ENCODE peak calls at places on chromosomes 12 and 14, in six cellular contexts. One of them, this sample, is unnamed.

GRCh38 chr14:95871531-95871930 is 5.1 kb upstream of the TUNAR start:
- DNase-seq in testis: no peak
- DNase-seq in iPS DF 6.9: no peak
- DNase-seq in NCI-H1105: no peak
- DNase-seq in stimulated activated CD4-positive, alpha-beta T cell treated with anti-CD3 and anti-CD28 coated beads, TNF-alpha, amount 100 ng/mL, for 24 hours: no peak
- DNase-seq in aorta: no peak
- DNase-seq in this sample: no peak

GRCh38 chr14:50985124-50985815 is 41.0 kb upstream of the PYGL start:
- DNase-seq in aorta: no peak
- DNase-seq in NCI-H1105: no peak
- DNase-seq in testis: no peak
- DNase-seq in iPS DF 6.9: no peak
- DNase-seq in stimulated activated CD4-positive, alpha-beta T cell treated with anti-CD3 and anti-CD28 coated beads, TNF-alpha, amount 100 ng/mL, for 24 hours: no peak
- DNase-seq in this sample: no peak

GRCh38 chr12:33988888-33989287 is 33.4 kb upstream of the ALG10 start:
- DNase-seq in iPS DF 6.9: no peak
- DNase-seq in aorta: no peak
- DNase-seq in stimulated activated CD4-positive, alpha-beta T cell treated with anti-CD3 and anti-CD28 coated beads, TNF-alpha, amount 100 ng/mL, for 24 hours: no peak
- DNase-seq in NCI-H1105: no peak
- DNase-seq in testis: no peak
- DNase-seq in this sample: no peak

GRCh38 chr12:49026678-49027480 is 8.3 kb upstream of the PRKAG1 start:
- DNase-seq in NCI-H1105: no peak
- DNase-seq in testis: no peak
- DNase-seq in aorta: no peak
- DNase-seq in iPS DF 6.9: no peak
- DNase-seq in stimulated activated CD4-positive, alpha-beta T cell treated with anti-CD3 and anti-CD28 coated beads, TNF-alpha, amount 100 ng/mL, for 24 hours: no peak
- DNase-seq in this sample: no peak

GRCh38 chr14:78157855-78158436 is 12.2 kb upstream of the NRXN3 start:
- DNase-seq in NCI-H1105: no peak
- DNase-seq in aorta: no peak
- DNase-seq in testis: peak
- DNase-seq in stimulated activated CD4-positive, alpha-beta T cell treated with anti-CD3 and anti-CD28 coated beads, TNF-alpha, amount 100 ng/mL, for 24 hours: no peak
- DNase-seq in iPS DF 6.9: no peak
- DNase-seq in this sample: no peak

GRCh38 chr12:7060353-7060954 is at the start of gene C1S:
- DNase-seq in testis: peak
- DNase-seq in aorta: peak
- DNase-seq in iPS DF 6.9: peak
- DNase-seq in stimulated activated CD4-positive, alpha-beta T cell treated with anti-CD3 and anti-CD28 coated beads, TNF-alpha, amount 100 ng/mL, for 24 hours: no peak
- DNase-seq in NCI-H1105: no peak
- DNase-seq in this sample: no peak

GRCh38 chr14:105108516-105108864 is 43.3 kb upstream of the GPR132 start:
- DNase-seq in iPS DF 6.9: no peak
- DNase-seq in testis: no peak
- DNase-seq in NCI-H1105: no peak
- DNase-seq in stimulated activated CD4-positive, alpha-beta T cell treated with anti-CD3 and anti-CD28 coated beads, TNF-alpha, amount 100 ng/mL, for 24 hours: no peak
- DNase-seq in aorta: peak
- DNase-seq in this sample: no peak

GRCh38 chr12:56257491-56258067 is 605 bp downstream of the ANKRD52 start:
- DNase-seq in stimulated activated CD4-positive, alpha-beta T cell treated with anti-CD3 and anti-CD28 coated beads, TNF-alpha, amount 100 ng/mL, for 24 hours: peak
- DNase-seq in aorta: no peak
- DNase-seq in iPS DF 6.9: no peak
- DNase-seq in NCI-H1105: peak
- DNase-seq in testis: peak
- DNase-seq in this sample: no peak

GRCh38 chr14:80977103-80977728 is 21.8 kb downstream of the TSHR start:
- DNase-seq in testis: no peak
- DNase-seq in iPS DF 6.9: no peak
- DNase-seq in aorta: no peak
- DNase-seq in stimulated activated CD4-positive, alpha-beta T cell treated with anti-CD3 and anti-CD28 coated beads, TNF-alpha, amount 100 ng/mL, for 24 hours: no peak
- DNase-seq in NCI-H1105: no peak
- DNase-seq in this sample: no peak

GRCh38 chr14:56271988-56272387 is 153.8 kb downstream of the PELI2 start:
- DNase-seq in NCI-H1105: no peak
- DNase-seq in stimulated activated CD4-positive, alpha-beta T cell treated with anti-CD3 and anti-CD28 coated beads, TNF-alpha, amount 100 ng/mL, for 24 hours: no peak
- DNase-seq in testis: no peak
- DNase-seq in aorta: no peak
- DNase-seq in iPS DF 6.9: no peak
- DNase-seq in this sample: no peak

GRCh38 chr14:101845896-101846295 is 84.4 kb downstream of the PPP2R5C start:
- DNase-seq in stimulated activated CD4-positive, alpha-beta T cell treated with anti-CD3 and anti-CD28 coated beads, TNF-alpha, amount 100 ng/mL, for 24 hours: no peak
- DNase-seq in testis: no peak
- DNase-seq in iPS DF 6.9: no peak
- DNase-seq in aorta: no peak
- DNase-seq in NCI-H1105: no peak
- DNase-seq in this sample: no peak

GRCh38 chr12:112252184-112252583 is 126.8 kb downstream of the TRAFD1 start:
- DNase-seq in iPS DF 6.9: no peak
- DNase-seq in stimulated activated CD4-positive, alpha-beta T cell treated with anti-CD3 and anti-CD28 coated beads, TNF-alpha, amount 100 ng/mL, for 24 hours: no peak
- DNase-seq in NCI-H1105: no peak
- DNase-seq in aorta: no peak
- DNase-seq in testis: no peak
- DNase-seq in this sample: no peak

GRCh38 chr12:54294914-54295566 is 5.8 kb downstream of the NFE2 start:
- DNase-seq in aorta: no peak
- DNase-seq in testis: no peak
- DNase-seq in NCI-H1105: no peak
- DNase-seq in iPS DF 6.9: no peak
- DNase-seq in stimulated activated CD4-positive, alpha-beta T cell treated with anti-CD3 and anti-CD28 coated beads, TNF-alpha, amount 100 ng/mL, for 24 hours: no peak
- DNase-seq in this sample: no peak

GRCh38 chr14:28467611-28468010 is 299.0 kb upstream of the FOXG1 start:
- DNase-seq in testis: no peak
- DNase-seq in aorta: no peak
- DNase-seq in NCI-H1105: no peak
- DNase-seq in iPS DF 6.9: no peak
- DNase-seq in stimulated activated CD4-positive, alpha-beta T cell treated with anti-CD3 and anti-CD28 coated beads, TNF-alpha, amount 100 ng/mL, for 24 hours: no peak
- DNase-seq in this sample: no peak

GRCh38 chr14:88225721-88226120 is 97.3 kb downstream of the KCNK10 start:
- DNase-seq in NCI-H1105: peak
- DNase-seq in iPS DF 6.9: no peak
- DNase-seq in testis: no peak
- DNase-seq in stimulated activated CD4-positive, alpha-beta T cell treated with anti-CD3 and anti-CD28 coated beads, TNF-alpha, amount 100 ng/mL, for 24 hours: no peak
- DNase-seq in aorta: no peak
- DNase-seq in this sample: no peak

GRCh38 chr14:74478996-74479635 is 14.0 kb downstream of the NPC2 start:
- DNase-seq in iPS DF 6.9: no peak
- DNase-seq in testis: no peak
- DNase-seq in NCI-H1105: no peak
- DNase-seq in aorta: no peak
- DNase-seq in stimulated activated CD4-positive, alpha-beta T cell treated with anti-CD3 and anti-CD28 coated beads, TNF-alpha, amount 100 ng/mL, for 24 hours: no peak
- DNase-seq in this sample: no peak

GRCh38 chr12:84911331-84912190 is 1.0 kb downstream of the SLC6A15 start:
- DNase-seq in testis: peak
- DNase-seq in stimulated activated CD4-positive, alpha-beta T cell treated with anti-CD3 and anti-CD28 coated beads, TNF-alpha, amount 100 ng/mL, for 24 hours: no peak
- DNase-seq in iPS DF 6.9: peak
- DNase-seq in aorta: peak
- DNase-seq in NCI-H1105: peak
- DNase-seq in this sample: no peak

GRCh38 chr12:101116911-101117310 is 93.1 kb downstream of the SLC5A8 start:
- DNase-seq in testis: no peak
- DNase-seq in stimulated activated CD4-positive, alpha-beta T cell treated with anti-CD3 and anti-CD28 coated beads, TNF-alpha, amount 100 ng/mL, for 24 hours: no peak
- DNase-seq in NCI-H1105: no peak
- DNase-seq in aorta: no peak
- DNase-seq in iPS DF 6.9: no peak
- DNase-seq in this sample: no peak

GRCh38 chr12:106090586-106091411 is 48.0 kb downstream of the NUAK1 start:
- DNase-seq in NCI-H1105: no peak
- DNase-seq in aorta: peak
- DNase-seq in testis: no peak
- DNase-seq in stimulated activated CD4-positive, alpha-beta T cell treated with anti-CD3 and anti-CD28 coated beads, TNF-alpha, amount 100 ng/mL, for 24 hours: no peak
- DNase-seq in iPS DF 6.9: no peak
- DNase-seq in this sample: no peak

GRCh38 chr14:99081156-99081765 is 190.7 kb downstream of the BCL11B start:
- DNase-seq in aorta: no peak
- DNase-seq in stimulated activated CD4-positive, alpha-beta T cell treated with anti-CD3 and anti-CD28 coated beads, TNF-alpha, amount 100 ng/mL, for 24 hours: no peak
- DNase-seq in testis: no peak
- DNase-seq in NCI-H1105: no peak
- DNase-seq in iPS DF 6.9: no peak
- DNase-seq in this sample: no peak

GRCh38 chr12:121214171-121214777 is 4.3 kb downstream of the P2RX4 start:
- DNase-seq in testis: no peak
- DNase-seq in NCI-H1105: no peak
- DNase-seq in aorta: no peak
- DNase-seq in iPS DF 6.9: no peak
- DNase-seq in stimulated activated CD4-positive, alpha-beta T cell treated with anti-CD3 and anti-CD28 coated beads, TNF-alpha, amount 100 ng/mL, for 24 hours: peak
- DNase-seq in this sample: peak

GRCh38 chr14:103317251-103317650 is 16.8 kb upstream of the EIF5 start:
- DNase-seq in stimulated activated CD4-positive, alpha-beta T cell treated with anti-CD3 and anti-CD28 coated beads, TNF-alpha, amount 100 ng/mL, for 24 hours: no peak
- DNase-seq in NCI-H1105: no peak
- DNase-seq in testis: no peak
- DNase-seq in aorta: no peak
- DNase-seq in iPS DF 6.9: no peak
- DNase-seq in this sample: no peak

GRCh38 chr12:20345866-20346265 is 22.5 kb upstream of the PDE3A start:
- DNase-seq in testis: no peak
- DNase-seq in stimulated activated CD4-positive, alpha-beta T cell treated with anti-CD3 and anti-CD28 coated beads, TNF-alpha, amount 100 ng/mL, for 24 hours: no peak
- DNase-seq in iPS DF 6.9: no peak
- DNase-seq in NCI-H1105: no peak
- DNase-seq in aorta: no peak
- DNase-seq in this sample: no peak

GRCh38 chr12:50734409-50735263 is 29.3 kb upstream of the ATF1 start:
- DNase-seq in NCI-H1105: no peak
- DNase-seq in iPS DF 6.9: peak
- DNase-seq in stimulated activated CD4-positive, alpha-beta T cell treated with anti-CD3 and anti-CD28 coated beads, TNF-alpha, amount 100 ng/mL, for 24 hours: no peak
- DNase-seq in testis: peak
- DNase-seq in aorta: no peak
- DNase-seq in this sample: no peak

GRCh38 chr14:105388976-105389375 is 9.4 kb upstream of the TEX22 start:
- DNase-seq in stimulated activated CD4-positive, alpha-beta T cell treated with anti-CD3 and anti-CD28 coated beads, TNF-alpha, amount 100 ng/mL, for 24 hours: no peak
- DNase-seq in testis: no peak
- DNase-seq in aorta: no peak
- DNase-seq in NCI-H1105: no peak
- DNase-seq in iPS DF 6.9: no peak
- DNase-seq in this sample: no peak

GRCh38 chr12:65656156-65656885 is 168.0 kb upstream of the HMGA2 start:
- DNase-seq in aorta: no peak
- DNase-seq in NCI-H1105: no peak
- DNase-seq in stimulated activated CD4-positive, alpha-beta T cell treated with anti-CD3 and anti-CD28 coated beads, TNF-alpha, amount 100 ng/mL, for 24 hours: no peak
- DNase-seq in iPS DF 6.9: no peak
- DNase-seq in testis: no peak
- DNase-seq in this sample: no peak

GRCh38 chr12:116454950-116455447 is 104.2 kb upstream of the MAP1LC3B2 start:
- DNase-seq in testis: no peak
- DNase-seq in aorta: no peak
- DNase-seq in NCI-H1105: no peak
- DNase-seq in stimulated activated CD4-positive, alpha-beta T cell treated with anti-CD3 and anti-CD28 coated beads, TNF-alpha, amount 100 ng/mL, for 24 hours: no peak
- DNase-seq in iPS DF 6.9: no peak
- DNase-seq in this sample: no peak

GRCh38 chr14:53850714-53851296 is 105.8 kb downstream of the BMP4 start:
- DNase-seq in aorta: no peak
- DNase-seq in iPS DF 6.9: no peak
- DNase-seq in NCI-H1105: no peak
- DNase-seq in testis: no peak
- DNase-seq in stimulated activated CD4-positive, alpha-beta T cell treated with anti-CD3 and anti-CD28 coated beads, TNF-alpha, amount 100 ng/mL, for 24 hours: no peak
- DNase-seq in this sample: no peak

GRCh38 chr14:99565383-99565782 is 38.6 kb downstream of the CCDC85C start:
- DNase-seq in aorta: no peak
- DNase-seq in testis: no peak
- DNase-seq in iPS DF 6.9: no peak
- DNase-seq in NCI-H1105: no peak
- DNase-seq in stimulated activated CD4-positive, alpha-beta T cell treated with anti-CD3 and anti-CD28 coated beads, TNF-alpha, amount 100 ng/mL, for 24 hours: no peak
- DNase-seq in this sample: no peak

GRCh38 chr14:76718306-76719075 is 42.8 kb upstream of the VASH1 start:
- DNase-seq in testis: no peak
- DNase-seq in NCI-H1105: no peak
- DNase-seq in iPS DF 6.9: no peak
- DNase-seq in aorta: no peak
- DNase-seq in stimulated activated CD4-positive, alpha-beta T cell treated with anti-CD3 and anti-CD28 coated beads, TNF-alpha, amount 100 ng/mL, for 24 hours: no peak
- DNase-seq in this sample: no peak

GRCh38 chr14:104886690-104887622 is 21.9 kb downstream of the CEP170B start:
- DNase-seq in stimulated activated CD4-positive, alpha-beta T cell treated with anti-CD3 and anti-CD28 coated beads, TNF-alpha, amount 100 ng/mL, for 24 hours: no peak
- DNase-seq in aorta: peak
- DNase-seq in iPS DF 6.9: no peak
- DNase-seq in testis: no peak
- DNase-seq in NCI-H1105: no peak
- DNase-seq in this sample: no peak